ENCODE peak calls at places on chromosomes 2 and 18, in nine cellular contexts. One of them, this sample, is unnamed. For H3K27me3, the result is how much of the 10 kb centered on the place peaks cover.

GRCh38 chr2:120261387-120262006 is 8.8 kb downstream of the RALB start:
- DNase-seq in H1: no peak
- DNase-seq in tibial nerve: no peak
- DNase-seq in ovary: no peak
- DNase-seq in stomach: no peak
- DNase-seq in HepG2: no peak
- DNase-seq in K562: no peak
- DNase-seq in SK-N-SH: no peak
- DNase-seq in sigmoid colon: no peak
- DNase-seq in this sample: no peak

GRCh38 chr2:55985406-55985805 is 61.8 kb upstream of the EFEMP1 start:
- DNase-seq in K562: no peak
- DNase-seq in stomach: no peak
- DNase-seq in sigmoid colon: no peak
- DNase-seq in tibial nerve: no peak
- DNase-seq in ovary: no peak
- DNase-seq in H1: no peak
- DNase-seq in SK-N-SH: no peak
- DNase-seq in HepG2: no peak
- DNase-seq in this sample: no peak

GRCh38 chr2:63071664-63072063 is 21.0 kb downstream of the OTX1 start:
- DNase-seq in SK-N-SH: no peak
- DNase-seq in ovary: no peak
- DNase-seq in HepG2: no peak
- DNase-seq in stomach: no peak
- DNase-seq in sigmoid colon: no peak
- DNase-seq in K562: no peak
- DNase-seq in tibial nerve: no peak
- DNase-seq in H1: no peak
- DNase-seq in this sample: no peak

GRCh38 chr2:208319403-208319802 is 53.3 kb downstream of the PIKFYVE start:
- DNase-seq in ovary: no peak
- DNase-seq in stomach: no peak
- DNase-seq in H1: no peak
- DNase-seq in tibial nerve: no peak
- DNase-seq in sigmoid colon: no peak
- DNase-seq in K562: no peak
- DNase-seq in SK-N-SH: no peak
- DNase-seq in HepG2: no peak
- DNase-seq in this sample: no peak

GRCh38 chr2:46355756-46356155 is 58.5 kb downstream of the EPAS1 start:
- DNase-seq in HepG2: no peak
- DNase-seq in stomach: no peak
- DNase-seq in ovary: no peak
- DNase-seq in sigmoid colon: no peak
- DNase-seq in tibial nerve: no peak
- DNase-seq in SK-N-SH: no peak
- DNase-seq in H1: no peak
- DNase-seq in K562: no peak
- DNase-seq in this sample: no peak

GRCh38 chr18:31718386-31718785 is 34.0 kb upstream of the B4GALT6 start:
- DNase-seq in K562: no peak
- DNase-seq in ovary: no peak
- DNase-seq in sigmoid colon: no peak
- DNase-seq in HepG2: no peak
- DNase-seq in H1: no peak
- DNase-seq in stomach: no peak
- DNase-seq in tibial nerve: no peak
- DNase-seq in SK-N-SH: no peak
- DNase-seq in this sample: no peak

GRCh38 chr2:68027959-68028358 is 34.8 kb downstream of the C1D start:
- DNase-seq in tibial nerve: no peak
- DNase-seq in stomach: no peak
- DNase-seq in ovary: no peak
- DNase-seq in sigmoid colon: no peak
- DNase-seq in SK-N-SH: no peak
- DNase-seq in H1: no peak
- DNase-seq in K562: no peak
- DNase-seq in HepG2: no peak
- DNase-seq in this sample: no peak

GRCh38 chr2:206456078-206456769 is 12.9 kb downstream of the ADAM23 start:
- DNase-seq in ovary: no peak
- DNase-seq in K562: no peak
- DNase-seq in tibial nerve: no peak
- DNase-seq in stomach: no peak
- DNase-seq in HepG2: peak
- DNase-seq in sigmoid colon: no peak
- DNase-seq in H1: no peak
- DNase-seq in SK-N-SH: no peak
- DNase-seq in this sample: no peak

GRCh38 chr2:7037340-7038333 is 120.4 kb downstream of the RNF144A start:
- DNase-seq in HepG2: peak
- DNase-seq in sigmoid colon: peak
- DNase-seq in K562: peak
- DNase-seq in stomach: peak
- DNase-seq in ovary: no peak
- DNase-seq in tibial nerve: peak
- DNase-seq in H1: no peak
- DNase-seq in SK-N-SH: peak
- DNase-seq in this sample: no peak

GRCh38 chr18:2486426-2486825 is 84.9 kb downstream of the METTL4 start:
- DNase-seq in HepG2: no peak
- DNase-seq in SK-N-SH: no peak
- DNase-seq in sigmoid colon: no peak
- DNase-seq in H1: no peak
- DNase-seq in K562: no peak
- DNase-seq in stomach: no peak
- DNase-seq in ovary: no peak
- DNase-seq in tibial nerve: no peak
- DNase-seq in this sample: no peak

GRCh38 chr2:191679818-191680600 is 2.1 kb downstream of the NABP1 start:
- DNase-seq in SK-N-SH: no peak
- DNase-seq in ovary: no peak
- DNase-seq in sigmoid colon: no peak
- DNase-seq in stomach: no peak
- DNase-seq in HepG2: no peak
- DNase-seq in K562: no peak
- DNase-seq in H1: no peak
- DNase-seq in tibial nerve: no peak
- DNase-seq in this sample: no peak

GRCh38 chr2:64283015-64283570 is 138.9 kb upstream of the PELI1 start:
- DNase-seq in SK-N-SH: no peak
- DNase-seq in HepG2: no peak
- DNase-seq in K562: no peak
- DNase-seq in tibial nerve: no peak
- DNase-seq in ovary: no peak
- DNase-seq in sigmoid colon: no peak
- DNase-seq in H1: no peak
- DNase-seq in stomach: no peak
- DNase-seq in this sample: no peak

GRCh38 chr18:49697757-49698595 is 115.4 kb downstream of the ACAA2 start:
- DNase-seq in HepG2: no peak
- DNase-seq in sigmoid colon: no peak
- DNase-seq in H1: no peak
- DNase-seq in K562: no peak
- DNase-seq in stomach: no peak
- DNase-seq in ovary: no peak
- DNase-seq in SK-N-SH: no peak
- DNase-seq in tibial nerve: no peak
- DNase-seq in this sample: no peak

GRCh38 chr18:25516121-25516520 is 164.2 kb upstream of the ZNF521 start:
- DNase-seq in tibial nerve: no peak
- DNase-seq in HepG2: no peak
- DNase-seq in stomach: no peak
- DNase-seq in K562: no peak
- DNase-seq in ovary: no peak
- DNase-seq in H1: no peak
- DNase-seq in sigmoid colon: no peak
- DNase-seq in SK-N-SH: no peak
- DNase-seq in this sample: no peak

GRCh38 chr2:19649107-19649506 is 252.7 kb downstream of the TTC32 start:
- DNase-seq in HepG2: no peak
- DNase-seq in ovary: no peak
- DNase-seq in tibial nerve: no peak
- DNase-seq in SK-N-SH: no peak
- DNase-seq in K562: no peak
- DNase-seq in H1: no peak
- DNase-seq in stomach: no peak
- DNase-seq in sigmoid colon: no peak
- DNase-seq in this sample: no peak

GRCh38 chr2:143937563-143938346 is 582.2 kb downstream of the ZEB2 start:
- DNase-seq in tibial nerve: no peak
- DNase-seq in sigmoid colon: no peak
- DNase-seq in ovary: peak
- DNase-seq in HepG2: no peak
- DNase-seq in SK-N-SH: peak
- DNase-seq in stomach: no peak
- DNase-seq in H1: no peak
- DNase-seq in K562: no peak
- DNase-seq in this sample: no peak

GRCh38 chr2:135510577-135510976 is 20.4 kb downstream of the ZRANB3 start:
- DNase-seq in stomach: no peak
- DNase-seq in HepG2: no peak
- DNase-seq in K562: no peak
- DNase-seq in ovary: no peak
- DNase-seq in sigmoid colon: no peak
- DNase-seq in tibial nerve: no peak
- DNase-seq in SK-N-SH: no peak
- DNase-seq in H1: no peak
- DNase-seq in this sample: no peak

GRCh38 chr2:152354909-152355308 is 19.9 kb downstream of the FMNL2 start:
- DNase-seq in ovary: no peak
- DNase-seq in H1: no peak
- DNase-seq in SK-N-SH: no peak
- DNase-seq in sigmoid colon: no peak
- DNase-seq in tibial nerve: no peak
- DNase-seq in stomach: no peak
- DNase-seq in HepG2: no peak
- DNase-seq in K562: no peak
- DNase-seq in this sample: no peak

DNA sequence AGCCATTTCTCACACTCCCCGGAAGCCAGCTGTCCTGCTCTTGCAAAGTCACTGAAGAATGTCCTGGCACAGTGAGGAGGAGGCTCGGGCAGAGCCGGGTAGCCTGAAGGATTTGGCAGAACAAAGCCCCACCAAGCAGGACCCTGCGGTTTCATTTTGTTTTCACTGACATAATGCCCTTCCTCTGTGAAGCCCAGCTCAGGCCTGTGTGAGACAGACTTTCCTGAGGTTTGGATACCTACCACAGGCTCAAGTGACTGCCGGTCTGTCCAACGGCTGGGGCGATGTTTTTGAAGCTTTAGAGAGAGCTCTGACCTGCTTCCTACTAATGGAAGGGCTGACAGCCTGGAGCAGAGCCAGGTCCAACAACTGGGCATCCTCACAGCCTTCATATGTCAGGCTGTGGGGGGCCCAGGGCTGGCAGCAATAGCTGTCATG is 99.8 kb upstream of the FZD7 start:
- DNase-seq in H1: no peak
- DNase-seq in K562: no peak
- DNase-seq in tibial nerve: no peak
- DNase-seq in SK-N-SH: peak
- DNase-seq in sigmoid colon: no peak
- DNase-seq in ovary: no peak
- DNase-seq in HepG2: no peak
- DNase-seq in stomach: no peak
- DNase-seq in this sample: no peak
- H3K27me3 ChIP-seq in H1: under half
- H3K27me3 ChIP-seq in K562: under half
- H3K27me3 ChIP-seq in tibial nerve: under half
- H3K27me3 ChIP-seq in SK-N-SH: under half
- H3K27me3 ChIP-seq in sigmoid colon: under half
- H3K27me3 ChIP-seq in ovary: under half
- H3K27me3 ChIP-seq in HepG2: under half
- H3K27me3 ChIP-seq in stomach: under half
- H3K27me3 ChIP-seq in this sample: under half

GRCh38 chr2:226802573-226802972 is 3.0 kb upstream of the IRS1 start:
- DNase-seq in sigmoid colon: no peak
- DNase-seq in HepG2: peak
- DNase-seq in tibial nerve: no peak
- DNase-seq in stomach: no peak
- DNase-seq in H1: no peak
- DNase-seq in ovary: no peak
- DNase-seq in K562: peak
- DNase-seq in SK-N-SH: peak
- DNase-seq in this sample: no peak
- TF ChIP-seq EP300 in sigmoid colon: no peak
- TF ChIP-seq EP300 in HepG2: no peak
- TF ChIP-seq EP300 in tibial nerve: no peak
- TF ChIP-seq EP300 in stomach: no peak
- TF ChIP-seq EP300 in H1: no peak
- TF ChIP-seq EP300 in ovary: no peak
- TF ChIP-seq EP300 in K562: no peak
- TF ChIP-seq EP300 in SK-N-SH: no peak
- TF ChIP-seq EP300 in this sample: no peak

GRCh38 chr2:100184055-100184737 is 41.8 kb upstream of the AFF3 start:
- DNase-seq in K562: no peak
- DNase-seq in HepG2: no peak
- DNase-seq in SK-N-SH: no peak
- DNase-seq in sigmoid colon: no peak
- DNase-seq in stomach: no peak
- DNase-seq in tibial nerve: no peak
- DNase-seq in ovary: no peak
- DNase-seq in H1: no peak
- DNase-seq in this sample: no peak

GRCh38 chr2:100186126-100186525 is 43.7 kb upstream of the AFF3 start:
- DNase-seq in tibial nerve: no peak
- DNase-seq in stomach: no peak
- DNase-seq in sigmoid colon: no peak
- DNase-seq in K562: no peak
- DNase-seq in SK-N-SH: no peak
- DNase-seq in H1: no peak
- DNase-seq in ovary: no peak
- DNase-seq in HepG2: no peak
- DNase-seq in this sample: no peak

GRCh38 chr2:100182494-100183355 is 40.3 kb upstream of the AFF3 start:
- DNase-seq in SK-N-SH: no peak
- DNase-seq in ovary: no peak
- DNase-seq in tibial nerve: no peak
- DNase-seq in sigmoid colon: no peak
- DNase-seq in stomach: no peak
- DNase-seq in K562: no peak
- DNase-seq in HepG2: no peak
- DNase-seq in H1: no peak
- DNase-seq in this sample: no peak

GRCh38 chr2:100185105-100185504 is 42.7 kb upstream of the AFF3 start:
- DNase-seq in SK-N-SH: no peak
- DNase-seq in tibial nerve: no peak
- DNase-seq in H1: no peak
- DNase-seq in sigmoid colon: no peak
- DNase-seq in ovary: no peak
- DNase-seq in K562: no peak
- DNase-seq in stomach: no peak
- DNase-seq in HepG2: no peak
- DNase-seq in this sample: no peak

GRCh38 chr2:100185516-100185915 is 43.1 kb upstream of the AFF3 start:
- DNase-seq in sigmoid colon: no peak
- DNase-seq in tibial nerve: no peak
- DNase-seq in stomach: no peak
- DNase-seq in K562: no peak
- DNase-seq in HepG2: no peak
- DNase-seq in H1: no peak
- DNase-seq in ovary: no peak
- DNase-seq in SK-N-SH: no peak
- DNase-seq in this sample: no peak
- H3K27me3 ChIP-seq in sigmoid colon: under half
- H3K27me3 ChIP-seq in tibial nerve: under half
- H3K27me3 ChIP-seq in stomach: under half
- H3K27me3 ChIP-seq in K562: under half
- H3K27me3 ChIP-seq in HepG2: under half
- H3K27me3 ChIP-seq in H1: under half
- H3K27me3 ChIP-seq in ovary: under half
- H3K27me3 ChIP-seq in SK-N-SH: under half
- H3K27me3 ChIP-seq in this sample: under half

GRCh38 chr2:230842473-230842872 is 22.3 kb upstream of the ITM2C start:
- DNase-seq in H1: no peak
- DNase-seq in sigmoid colon: no peak
- DNase-seq in HepG2: no peak
- DNase-seq in stomach: no peak
- DNase-seq in SK-N-SH: no peak
- DNase-seq in K562: no peak
- DNase-seq in ovary: no peak
- DNase-seq in tibial nerve: no peak
- DNase-seq in this sample: no peak
- TF ChIP-seq EP300 in H1: no peak
- TF ChIP-seq EP300 in sigmoid colon: no peak
- TF ChIP-seq EP300 in HepG2: no peak
- TF ChIP-seq EP300 in stomach: no peak
- TF ChIP-seq EP300 in SK-N-SH: no peak
- TF ChIP-seq EP300 in K562: no peak
- TF ChIP-seq EP300 in ovary: no peak
- TF ChIP-seq EP300 in tibial nerve: no peak
- TF ChIP-seq EP300 in this sample: no peak

This sample was measured in upper lobe of left lung.